ENCODE peak calls at places on chromosomes 2 and 18, in ten cellular contexts. K, M, H, N, P, U, F, R, A and S are unnamed samples.

GRCh38 chr2:22821458-22821857 is 563.5 kb upstream of the KLHL29 start:
- DNase-seq in P (no peak), N (no peak), U (no peak), A (peak), M (no peak), R (no peak), K (no peak), H (no peak), F (no peak), S (no peak)

GRCh38 chr2:148299616-148300015 is 278.7 kb downstream of the MBD5 start:
- DNase-seq in F (no peak), K (no peak), P (no peak), N (no peak), M (no peak), A (no peak), U (no peak), R (no peak), H (no peak), S (no peak)

GRCh38 chr2:130381619-130382018 is 25.8 kb downstream of the PTPN18 start:
- DNase-seq in N (no peak), K (no peak), U (no peak), F (no peak), R (no peak), H (no peak), M (no peak), P (no peak), A (no peak), S (no peak)

GRCh38 chr2:47177042-47177565 is 22.0 kb upstream of the STPG4 start:
- DNase-seq in R (no peak), P (no peak), N (no peak), F (no peak), M (no peak), U (no peak), H (no peak), A (peak), K (no peak), S (no peak)

GRCh38 chr2:11914455-11914854 is 168.0 kb downstream of the LPIN1 start:
- DNase-seq in R (no peak), N (no peak), F (no peak), K (no peak), U (peak), M (peak), H (no peak), A (no peak), P (no peak), S (no peak)

GRCh38 chr2:8661736-8662135 is 20.1 kb upstream of the ID2 start:
- DNase-seq in U (peak), H (no peak), F (no peak), K (no peak), R (no peak), A (no peak), N (no peak), M (peak), P (no peak), S (no peak)

GRCh38 chr2:102120261-102121259 is 22.0 kb upstream of the IL1R1 start:
- DNase-seq in K (no peak), A (no peak), R (no peak), P (no peak), M (no peak), F (no peak), H (no peak), N (no peak), U (no peak), S (no peak)

GRCh38 chr18:22348521-22349316 is 69.0 kb downstream of the CTAGE1 start:
- DNase-seq in A (peak), K (no peak), P (peak), F (peak), R (peak), N (peak), U (peak), M (no peak), H (peak), S (peak)

GRCh38 chr18:11849845-11850747 is 1.1 kb upstream of the CHMP1B start:
- DNase-seq in R (peak), P (peak), M (peak), K (peak), H (peak), F (peak), A (peak), N (peak), U (peak), S (peak)

GRCh38 chr2:90079374-90079773 is 1387.9 kb downstream of the RPIA start:
- DNase-seq in U (no peak), P (no peak), H (no peak), K (no peak), A (no peak), F (no peak), M (no peak), R (no peak), N (no peak), S (no peak)

GRCh38 chr2:223860809-223861738 is 23.7 kb upstream of the AP1S3 start:
- DNase-seq in H (no peak), P (no peak), U (peak), R (no peak), F (peak), A (peak), K (no peak), M (peak), N (no peak), S (no peak)

GRCh38 chr18:11004294-11004693 is 145.1 kb downstream of the PIEZO2 start:
- DNase-seq in A (no peak), R (no peak), F (no peak), U (peak), N (no peak), K (no peak), P (no peak), H (no peak), M (peak), S (no peak)

DNA sequence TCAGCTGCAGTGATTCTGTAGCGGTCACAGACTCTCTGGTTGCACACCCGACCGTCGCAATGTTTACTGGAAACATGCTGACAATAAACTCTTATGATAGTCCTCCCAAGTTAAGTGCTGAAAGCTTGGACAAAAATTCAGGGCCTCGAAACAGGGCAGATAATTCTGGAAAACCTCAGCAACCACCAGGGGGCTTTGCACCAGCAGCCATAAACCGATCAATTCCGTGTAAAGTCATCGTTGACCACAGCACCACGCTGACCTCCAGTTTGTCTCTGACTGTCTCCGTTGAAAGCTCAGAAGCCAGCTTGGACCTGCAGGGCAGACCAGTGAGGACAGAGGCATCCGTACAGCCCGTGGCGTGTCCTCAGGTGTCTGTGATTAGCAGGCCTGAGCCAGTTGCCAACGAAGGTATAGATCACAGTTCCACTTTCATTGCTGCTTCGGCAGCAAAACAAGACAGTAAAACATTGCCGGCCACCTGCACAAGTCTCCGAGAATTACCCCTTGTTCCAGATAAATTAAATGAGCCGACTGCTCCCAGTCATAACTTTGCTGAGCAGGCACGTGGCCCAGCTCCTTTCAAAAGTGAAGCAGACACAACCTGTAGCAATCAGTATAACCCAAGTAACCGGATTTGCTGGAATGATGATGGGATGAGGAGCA is 166.1 kb downstream of the ASXL3 start:
- DNase-seq in U (no peak), F (no peak), A (no peak), K (peak), H (no peak), N (no peak), R (no peak), P (peak), M (no peak), S (no peak)
- TF ChIP-seq CTCF in U (peak), F (no peak), A (peak), K (no peak), H (no peak), N (no peak), R (no peak), P (peak), M (peak), S (peak)

GRCh38 chr18:55859116-55859515 is 271.1 kb upstream of the TCF4 start:
- DNase-seq in N (no peak), A (no peak), H (no peak), M (no peak), U (no peak), R (no peak), F (no peak), K (no peak), P (no peak), S (no peak)

GRCh38 chr18:55863876-55864275 is 275.9 kb upstream of the TCF4 start:
- DNase-seq in F (no peak), R (no peak), M (peak), K (no peak), P (peak), U (no peak), N (no peak), H (no peak), A (no peak), S (no peak)

GRCh38 chr18:55858661-55859111 is 270.7 kb upstream of the TCF4 start:
- DNase-seq in H (no peak), U (no peak), P (no peak), N (no peak), R (no peak), F (no peak), K (no peak), M (no peak), A (no peak), S (no peak)

GRCh38 chr18:55862693-55863485 is 274.9 kb upstream of the TCF4 start:
- DNase-seq in H (no peak), N (no peak), F (no peak), U (no peak), R (no peak), K (no peak), A (no peak), M (no peak), P (peak), S (no peak)

DNA sequence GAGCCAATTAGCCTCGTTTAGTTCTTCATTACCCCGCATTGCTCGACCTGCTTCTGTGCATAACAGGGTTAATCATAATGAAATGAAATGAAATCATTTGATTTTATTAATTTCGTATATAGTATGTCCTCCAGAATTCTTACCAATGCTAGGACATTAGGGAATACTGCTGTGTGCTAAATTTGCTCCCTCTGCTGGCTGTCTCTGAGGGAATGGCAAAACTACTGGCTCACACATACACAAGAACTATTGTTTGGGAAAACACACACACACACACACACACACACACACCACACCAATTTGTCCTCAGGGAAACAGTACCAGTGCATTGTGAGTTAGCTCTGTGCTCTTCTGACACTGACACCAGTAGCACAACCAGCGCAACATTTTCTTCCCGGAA is 273.3 kb upstream of the TCF4 start:
- DNase-seq in F (no peak), M (peak), K (peak), P (peak), H (no peak), U (peak), R (no peak), A (peak), N (no peak), S (no peak)
- TF ChIP-seq CTCF in F (no peak), M (peak), K (peak), P (peak), H (peak), U (peak), R (peak), A (peak), N (peak), S (no peak)

GRCh38 chr2:241200822-241201395 is 12.4 kb downstream of the ANO7 start:
- DNase-seq in R (no peak), M (no peak), K (no peak), H (no peak), U (no peak), A (no peak), N (peak), F (no peak), P (no peak), S (no peak)

GRCh38 chr2:241201445-241202267 is 13.2 kb downstream of the ANO7 start:
- DNase-seq in A (no peak), N (no peak), F (no peak), P (no peak), R (no peak), M (no peak), H (no peak), U (no peak), K (no peak), S (no peak)

GRCh38 chr2:241199286-241199685 is 10.8 kb downstream of the ANO7 start:
- DNase-seq in U (no peak), M (no peak), N (no peak), P (no peak), K (no peak), R (no peak), A (no peak), H (no peak), F (no peak), S (no peak)

GRCh38 chr2:241198381-241199282 is 10.2 kb downstream of the ANO7 start:
- DNase-seq in U (no peak), N (no peak), K (no peak), P (no peak), R (no peak), A (no peak), F (no peak), M (no peak), H (no peak), S (no peak)

DNA sequence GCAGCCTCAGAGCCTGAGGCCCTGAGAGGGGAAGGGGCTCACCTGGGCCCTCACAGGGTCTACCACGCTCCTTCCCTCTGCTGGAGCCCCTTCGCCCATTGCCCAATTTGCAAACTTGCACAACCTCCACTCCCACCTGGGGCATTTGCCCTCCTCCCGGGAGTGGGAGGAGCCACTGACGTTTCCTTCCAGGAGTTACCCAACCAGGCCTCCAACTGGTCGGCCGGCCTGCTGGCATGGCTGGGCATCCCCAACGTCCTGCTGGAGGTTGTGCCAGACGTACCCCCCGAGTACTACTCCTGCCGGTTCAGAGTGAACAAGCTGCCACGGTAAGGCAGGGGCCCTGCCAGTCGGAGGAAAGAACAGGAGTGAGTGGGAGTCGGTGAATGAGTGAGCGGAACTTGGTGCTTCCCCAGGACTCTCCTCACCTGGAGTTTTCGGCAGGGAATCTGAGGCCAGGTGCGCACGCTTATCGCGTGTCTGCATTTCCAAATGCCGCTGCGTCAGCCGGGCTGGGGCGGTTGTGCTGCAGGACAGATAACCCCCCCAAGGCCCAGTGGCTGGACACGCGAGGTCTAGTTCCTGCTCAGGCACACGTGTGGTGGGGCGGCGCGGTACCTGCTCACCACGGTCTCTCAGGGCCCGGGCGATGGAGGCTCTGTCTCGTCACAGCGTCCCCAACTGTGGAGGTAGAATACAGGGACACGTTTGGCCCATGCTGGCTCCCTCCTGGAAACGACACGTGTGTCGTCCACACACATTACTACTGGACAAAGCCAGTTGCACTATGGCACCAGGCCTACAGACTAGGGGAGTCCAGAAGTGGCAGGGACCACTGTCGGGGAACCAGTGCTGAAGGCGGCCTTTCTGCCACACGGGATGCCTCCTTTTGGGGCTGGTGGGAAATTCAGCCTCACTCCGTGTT is 11.7 kb downstream of the ANO7 start:
- DNase-seq in M (no peak), R (no peak), H (no peak), K (no peak), A (no peak), F (no peak), U (no peak), P (no peak), N (peak), S (no peak)
- TF ChIP-seq CTCF in M (no peak), R (no peak), H (no peak), K (no peak), A (no peak), F (no peak), U (no peak), P (no peak), N (no peak), S (no peak)

DNA sequence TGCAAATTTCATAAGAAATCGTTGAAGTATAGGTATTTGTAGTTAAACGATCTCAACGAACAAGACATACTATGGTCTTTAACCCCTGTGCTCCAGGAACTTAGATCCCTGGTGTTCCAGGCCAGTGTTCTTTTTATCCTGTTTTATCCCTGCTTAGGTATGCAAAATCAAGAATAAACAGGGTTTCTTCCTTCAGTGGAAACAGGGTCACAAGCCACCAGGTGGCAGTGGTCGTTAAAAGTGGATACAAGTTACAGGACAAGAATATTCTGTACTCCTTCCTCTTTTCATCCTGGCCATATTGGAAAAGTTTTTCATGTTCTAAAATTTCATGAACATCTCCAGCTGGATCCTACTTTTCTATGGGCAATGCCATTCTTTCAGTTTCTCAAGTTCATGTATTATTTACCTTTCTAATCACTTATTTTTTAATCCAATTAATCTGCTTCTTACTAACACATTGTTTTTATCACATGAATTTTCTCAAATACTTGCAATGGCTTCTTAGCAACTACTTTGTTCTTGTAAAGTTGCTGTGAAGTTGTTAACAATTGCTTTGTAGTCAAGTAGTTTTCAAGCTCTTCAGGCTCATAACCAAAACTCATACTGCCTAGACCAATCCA is 16.4 kb upstream of the HNMT start:
- DNase-seq in F (peak), U (peak), N (peak), K (peak), M (peak), P (peak), A (peak), H (peak), R (peak), S (peak)
- TF ChIP-seq CTCF in F (peak), U (peak), N (peak), K (peak), M (peak), P (peak), A (peak), H (peak), R (peak), S (peak)

GRCh38 chr2:122191331-122191730 is 435.9 kb downstream of the TSN start:
- DNase-seq in K (peak), R (no peak), P (peak), A (peak), F (no peak), U (peak), H (no peak), N (peak), M (peak), S (no peak)
- TF ChIP-seq CTCF in K (peak), R (peak), P (peak), A (peak), F (no peak), U (peak), H (no peak), N (peak), M (peak), S (peak)

GRCh38 chr18:57210711-57211411 is 64.0 kb downstream of the BOD1L2 start:
- DNase-seq in N (no peak), U (no peak), M (no peak), A (peak), P (no peak), F (no peak), K (no peak), R (no peak), H (no peak), S (no peak)
- TF ChIP-seq CTCF in N (no peak), U (no peak), M (no peak), A (no peak), P (no peak), F (no peak), K (no peak), R (no peak), H (no peak), S (no peak)

GRCh38 chr2:156333951-156334495 is 1.5 kb upstream of the NR4A2 start:
- DNase-seq in N (peak), U (peak), H (peak), A (no peak), R (peak), F (peak), K (no peak), M (peak), P (peak), S (peak)

GRCh38 chr2:156331572-156332451 is 709 bp downstream of the NR4A2 start:
- DNase-seq in R (peak), U (peak), M (peak), F (peak), N (peak), H (peak), K (peak), P (peak), A (peak), S (no peak)

GRCh38 chr2:156333274-156333950 is 891 bp upstream of the NR4A2 start:
- DNase-seq in N (no peak), U (no peak), H (no peak), K (peak), F (no peak), R (no peak), P (no peak), A (peak), M (no peak), S (no peak)

GRCh38 chr2:156332452-156333273 is at the start of gene NR4A2:
- DNase-seq in M (peak), H (peak), K (peak), A (peak), F (peak), N (peak), U (peak), R (peak), P (peak), S (peak)

GRCh38 chr2:156334496-156335478 is 2.3 kb upstream of the NR4A2 start:
- DNase-seq in U (peak), A (peak), N (peak), F (peak), M (peak), H (peak), P (peak), K (peak), R (peak), S (peak)
- TF ChIP-seq CTCF in U (peak), A (peak), N (peak), F (no peak), M (no peak), H (no peak), P (no peak), K (peak), R (peak), S (no peak)

GRCh38 chr18:46794607-46795006 is 37.8 kb upstream of the ST8SIA5 start:
- DNase-seq in A (no peak), N (no peak), U (no peak), H (no peak), F (no peak), K (no peak), P (peak), M (no peak), R (no peak), S (no peak)

GRCh38 chr18:46787674-46788073 is 30.8 kb upstream of the ST8SIA5 start:
- DNase-seq in K (no peak), P (no peak), R (no peak), H (no peak), M (no peak), N (no peak), U (no peak), F (no peak), A (no peak), S (no peak)

DNA sequence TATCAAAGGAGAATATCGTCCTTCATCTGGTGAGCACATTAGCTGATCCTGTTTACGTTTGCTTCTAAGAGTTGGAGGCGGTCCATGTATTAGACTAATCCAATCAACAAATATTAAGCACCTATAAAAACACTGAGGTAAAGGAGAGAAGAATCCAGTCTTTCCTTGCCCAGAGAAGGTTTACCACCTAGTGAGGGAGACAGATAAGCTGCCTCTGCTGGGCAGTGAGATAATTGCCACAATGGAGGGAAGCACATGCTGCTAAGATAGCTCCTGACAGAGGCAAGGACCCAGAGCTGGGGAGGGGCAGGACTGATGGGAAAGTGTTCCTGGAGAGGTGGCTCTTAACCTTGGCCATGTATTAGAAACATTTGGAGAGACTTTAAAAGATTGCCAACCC is 36.7 kb upstream of the ST8SIA5 start:
- DNase-seq in A (peak), K (peak), U (peak), N (no peak), H (no peak), P (peak), M (no peak), F (no peak), R (no peak), S (no peak)
- TF ChIP-seq CTCF in A (no peak), K (peak), U (peak), N (no peak), H (no peak), P (peak), M (peak), F (no peak), R (no peak), S (no peak)

GRCh38 chr2:178949151-178949550 is 100.8 kb downstream of the CCDC141 start:
- DNase-seq in P (peak), H (no peak), R (no peak), F (no peak), K (no peak), M (no peak), U (no peak), A (no peak), N (no peak), S (no peak)
- TF ChIP-seq CTCF in P (no peak), H (no peak), R (no peak), F (no peak), K (no peak), M (no peak), U (no peak), A (no peak), N (no peak), S (no peak)